ENCODE peak calls at places on chromosome 22, in four cellular contexts. K is Caco-2, X is left ventricle myocardium inferior, F is upper lobe of right lung. S is an unnamed sample.

GRCh38 chr22:27247691-27248434 is 553.7 kb downstream of the MN1 start:
- DNase-seq in K (no peak), F (no peak), X (no peak), S (no peak)

GRCh38 chr22:41380993-41381328 is 781 bp upstream of the TEF start:
- DNase-seq in K (peak), X (no peak), F (no peak), S (no peak)

GRCh38 chr22:41367680-41368542 is 13.8 kb upstream of the TEF start:
- DNase-seq in X (peak), F (peak), K (no peak), S (no peak)

GRCh38 chr22:30202531-30203006 is 44.0 kb downstream of the LIF start:
- DNase-seq in X (no peak), F (peak), K (no peak), S (peak)

GRCh38 chr22:37088108-37088605 is 21.4 kb downstream of the TMPRSS6 start:
- DNase-seq in K (no peak), F (no peak), X (no peak), S (peak)

GRCh38 chr22:24525416-24526037 is 29.4 kb downstream of the GUCD1 start:
- DNase-seq in F (peak), X (peak), K (peak), S (peak)

GRCh38 chr22:25368271-25368670 is 148.8 kb downstream of the CRYBB2 start:
- DNase-seq in X (no peak), K (no peak), F (no peak), S (no peak)

GRCh38 chr22:45397806-45398205 is 15.6 kb downstream of the SMC1B start:
- DNase-seq in F (no peak), K (no peak), X (no peak), S (no peak)

GRCh38 chr22:41022470-41023298 is 69.7 kb upstream of the EP300 start:
- DNase-seq in K (peak), F (peak), X (peak), S (peak)

GRCh38 chr22:36358533-36359171 is 29.1 kb downstream of the MYH9 start:
- DNase-seq in F (no peak), K (no peak), X (no peak), S (no peak)

GRCh38 chr22:33874206-33874605 is 46.1 kb downstream of the LARGE1 start:
- DNase-seq in K (no peak), F (no peak), X (no peak), S (no peak)

GRCh38 chr22:44172370-44173108 is 8.2 kb upstream of the PARVG start:
- DNase-seq in F (peak), X (peak), K (no peak), S (no peak)

GRCh38 chr22:45844949-45845613 is 131.9 kb downstream of the WNT7B start:
- DNase-seq in F (no peak), K (no peak), X (no peak), S (no peak)

GRCh38 chr22:16949561-16949960 is 58.5 kb downstream of the GAB4 start:
- DNase-seq in X (no peak), K (no peak), F (no peak), S (no peak)

GRCh38 chr22:20807315-20807752 is 33.4 kb downstream of the SERPIND1 start:
- DNase-seq in X (no peak), F (no peak), K (no peak), S (no peak)

GRCh38 chr22:24969588-24970301 is 17.2 kb downstream of the KIAA1671 start:
- DNase-seq in X (peak), K (no peak), F (no peak), S (no peak)

DNA sequence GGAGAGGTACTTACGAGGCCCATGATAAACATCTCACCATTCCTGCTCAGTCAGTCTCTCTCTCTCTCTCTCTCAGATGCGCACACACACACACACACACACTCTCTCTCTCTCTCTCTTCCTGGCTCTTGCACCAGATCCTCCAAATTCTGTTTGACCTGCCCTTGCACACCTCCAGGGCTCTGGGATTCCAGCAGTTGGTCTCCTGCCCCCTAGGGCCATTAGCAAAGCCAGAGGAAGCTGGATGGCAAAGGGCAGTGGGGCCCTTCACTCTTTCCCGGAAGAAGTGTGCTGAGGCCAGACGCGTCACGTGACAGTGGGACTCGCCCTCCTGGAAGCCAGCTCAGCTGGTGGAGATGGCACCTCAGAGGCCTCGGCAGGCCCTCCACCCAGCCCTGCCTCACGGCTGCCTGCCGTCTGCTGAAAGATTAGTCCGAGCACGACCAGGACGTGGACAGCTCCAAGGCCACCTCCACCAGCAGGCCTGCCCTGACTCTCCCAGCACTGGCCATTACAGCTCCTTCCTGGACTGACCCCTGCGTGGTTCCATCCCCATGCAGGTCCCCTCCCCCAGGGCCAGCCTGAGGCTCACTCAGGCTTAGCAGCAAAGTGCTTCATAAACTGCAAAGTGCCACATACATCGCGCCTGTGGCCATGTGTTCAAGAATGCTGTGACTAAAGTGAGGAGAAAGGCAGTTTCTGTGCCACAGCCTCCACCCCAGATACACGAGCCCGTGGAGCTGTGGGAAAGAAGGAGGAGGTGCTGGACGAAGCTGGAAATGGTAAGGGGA is 3.7 kb downstream of the PDGFB start:
- DNase-seq in K (peak), F (no peak), X (peak), S (peak)
- TF ChIP-seq CTCF in K (no peak), F (no peak), X (no peak), S (no peak)

DNA sequence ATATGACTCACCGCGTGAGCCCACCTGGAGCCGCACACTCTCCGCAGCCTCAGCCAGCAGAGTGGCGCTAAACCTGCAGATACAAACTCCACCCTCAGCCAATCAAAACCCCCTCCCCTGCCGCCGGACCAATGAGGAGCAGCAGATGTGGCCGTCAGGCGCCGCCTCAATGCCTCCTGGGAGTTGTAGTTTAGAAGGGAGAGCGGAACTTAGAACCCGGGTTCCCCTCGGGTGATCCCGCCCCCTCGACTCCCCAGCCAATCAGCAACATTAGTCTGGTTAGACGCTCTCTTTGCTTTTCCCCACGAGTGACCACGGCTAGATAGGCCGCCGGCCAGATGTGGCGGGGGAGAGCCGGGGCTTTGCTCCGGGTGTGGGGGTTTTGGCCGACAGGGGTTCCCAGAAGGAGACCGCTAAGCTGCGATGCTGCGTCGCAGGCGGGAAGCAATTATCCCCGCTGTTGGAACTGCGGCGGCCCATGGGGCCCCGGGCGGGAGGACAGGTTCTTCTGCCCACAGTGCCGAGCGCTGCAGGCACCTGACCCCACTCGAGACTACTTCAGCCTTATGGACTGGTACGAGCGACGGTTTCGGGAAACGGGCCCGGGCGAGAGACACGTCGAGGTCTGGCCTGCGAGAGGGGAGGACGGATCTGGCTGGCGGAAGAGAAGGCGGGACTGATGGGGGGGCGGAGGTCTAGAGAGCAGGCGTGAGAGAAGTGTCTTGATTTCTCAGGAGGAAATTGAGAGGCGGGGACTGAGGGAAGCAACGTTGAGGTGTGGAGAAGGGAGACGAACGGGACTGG is at the start of the genes CHEK2 and HSCB:
- DNase-seq in X (peak), F (peak), K (peak), S (peak)
- TF ChIP-seq CTCF in X (peak), F (no peak), K (no peak), S (no peak)

DNA sequence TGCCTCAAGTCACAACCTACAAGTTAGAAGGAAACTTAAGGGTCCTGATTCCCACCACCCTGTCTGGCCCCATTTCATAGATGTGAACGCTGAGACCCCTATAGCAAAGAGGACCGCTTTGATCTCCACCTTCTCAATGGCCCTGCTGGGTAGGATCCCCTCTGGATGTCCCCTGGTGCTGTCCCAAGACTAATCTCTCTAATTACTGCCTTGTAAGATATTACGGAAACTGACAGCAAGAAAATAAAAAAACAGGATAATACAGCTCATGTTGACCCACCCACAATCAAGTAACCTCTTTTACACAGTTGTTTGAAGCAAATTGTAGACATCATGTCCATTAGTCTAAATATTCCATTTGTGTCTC is 20.9 kb downstream of the IGLL5 start:
- DNase-seq in F (no peak), K (no peak), X (no peak), S (no peak)
- TF ChIP-seq CTCF in F (no peak), K (no peak), X (no peak), S (no peak)

GRCh38 chr22:42401562-42402334 is 30.5 kb downstream of the NFAM1 start:
- DNase-seq in K (no peak), F (no peak), X (no peak), S (no peak)

GRCh38 chr22:42399315-42400271 is 32.6 kb downstream of the NFAM1 start:
- DNase-seq in K (no peak), F (peak), X (peak), S (no peak)

GRCh38 chr22:42397332-42398246 is 34.6 kb downstream of the NFAM1 start:
- DNase-seq in X (peak), K (no peak), F (no peak), S (no peak)

GRCh38 chr22:42400811-42401547 is 31.2 kb downstream of the NFAM1 start:
- DNase-seq in F (no peak), K (no peak), X (no peak), S (no peak)

GRCh38 chr22:42396621-42397331 is 35.4 kb downstream of the NFAM1 start:
- DNase-seq in F (no peak), K (no peak), X (no peak), S (no peak)
- TF ChIP-seq CTCF in F (no peak), K (peak), X (no peak), S (no peak)

GRCh38 chr22:38305481-38306448 is 11.5 kb downstream of the CSNK1E start:
- DNase-seq in K (no peak), F (no peak), X (no peak), S (peak)
- TF ChIP-seq CTCF in K (no peak), F (no peak), X (no peak), S (no peak)